ENCODE peak calls at places on chromosome X, in six cellular contexts. X, F, Y, M, P and R are unnamed samples.
A peak's percentile ranks its signal among the peaks of the same experiment; 100 is the strongest.

GRCh38 chrX:148146121-148146520 is 165.0 kb downstream of the FMR1NB start:
- DNase-seq in P (no peak), M (no peak), X (no peak), F (no peak), Y (no peak), R (no peak)

GRCh38 chrX:48600226-48600625 is 2.9 kb downstream of the WDR13 start:
- DNase-seq in P (no peak), Y (no peak), F (no peak), X (no peak), M (no peak), R (no peak)

GRCh38 chrX:63428348-63428747 is 77.2 kb upstream of the SPIN4 start:
- DNase-seq in X (no peak), M (no peak), Y (no peak), F (no peak), P (no peak), R (no peak)

GRCh38 chrX:3549442-3549875 is 164.0 kb downstream of the PRKX start:
- DNase-seq in Y (no peak), M (no peak), X (no peak), F (no peak), P (no peak), R (no peak)

GRCh38 chrX:50081282-50081955 is 119.4 kb downstream of the AKAP4 start:
- DNase-seq in Y (peak; percentile 71), M (no peak), F (no peak), X (no peak), P (peak; percentile 29), R (no peak)

GRCh38 chrX:110346681-110347080 is 12.0 kb upstream of the RTL9 start:
- DNase-seq in F (no peak), X (no peak), M (no peak), P (no peak), Y (peak; percentile 63), R (no peak)

GRCh38 chrX:97284531-97284930 is 400.8 kb downstream of the RPA4 start:
- DNase-seq in M (no peak), Y (no peak), F (no peak), P (no peak), X (no peak), R (no peak)

GRCh38 chrX:20181563-20182329 is 40.1 kb upstream of the EIF1AX start:
- DNase-seq in F (no peak), M (no peak), X (no peak), P (peak; percentile 1), Y (no peak), R (no peak)

GRCh38 chrX:120522820-120523219 is 37.9 kb downstream of the CUL4B start:
- DNase-seq in Y (no peak), F (no peak), M (no peak), X (no peak), P (no peak), R (no peak)

GRCh38 chrX:2640436-2641150 is 50.5 kb upstream of the CD99 start:
- DNase-seq in F (no peak), P (no peak), Y (no peak), M (no peak), X (no peak), R (no peak)

GRCh38 chrX:9562851-9563250 is 98.0 kb downstream of the TBL1X start:
- DNase-seq in X (no peak), Y (no peak), M (no peak), P (no peak), F (no peak), R (no peak)

GRCh38 chrX:136266828-136267227 is 15.6 kb upstream of the MAP7D3 start:
- DNase-seq in X (no peak), M (no peak), Y (no peak), F (no peak), P (no peak), R (no peak)

GRCh38 chrX:150983526-150984163 is 510 bp downstream of the HMGB3 start:
- DNase-seq in P (no peak), X (no peak), M (peak; percentile 28), Y (no peak), F (no peak), R (no peak)

GRCh38 chrX:110733166-110733565 is 62.5 kb downstream of the CHRDL1 start:
- DNase-seq in Y (no peak), M (no peak), F (no peak), X (no peak), P (no peak), R (no peak)

GRCh38 chrX:38880460-38880859 is 79.2 kb downstream of the MID1IP1 start:
- DNase-seq in Y (no peak), P (no peak), F (no peak), M (peak; percentile 29), X (no peak), R (no peak)

GRCh38 chrX:31652651-31653050 is 580.8 kb upstream of the FTHL17 start:
- DNase-seq in F (no peak), X (no peak), M (no peak), Y (no peak), P (no peak), R (no peak)

GRCh38 chrX:20743054-20743453 is 476.3 kb upstream of the RPS6KA3 start:
- DNase-seq in Y (no peak), P (no peak), M (no peak), F (no peak), X (no peak), R (no peak)

GRCh38 chrX:41334866-41335589 is 1.1 kb downstream of the DDX3X start:
- DNase-seq in P (peak; percentile 63), X (no peak), F (peak; percentile 54), Y (peak; percentile 92), M (peak; percentile 68), R (peak; percentile 64)

GRCh38 chrX:25976683-25977310 is 161.3 kb upstream of the MAGEB18 start:
- DNase-seq in F (no peak), Y (peak; percentile 49), X (no peak), M (no peak), P (no peak), R (no peak)

GRCh38 chrX:52852110-52852872 is 15.6 kb downstream of the XAGE3 start:
- DNase-seq in F (no peak), P (no peak), Y (no peak), M (no peak), X (no peak), R (no peak)

GRCh38 chrX:139206914-139207313 is 323.6 kb upstream of the F9 start:
- DNase-seq in Y (no peak), X (no peak), P (no peak), M (no peak), F (no peak), R (no peak)

GRCh38 chrX:139202742-139203410 is 327.7 kb upstream of the F9 start:
- DNase-seq in P (no peak), X (no peak), Y (peak; percentile 61), F (no peak), M (no peak), R (no peak)

GRCh38 chrX:139203681-139204575 is 326.6 kb upstream of the F9 start:
- DNase-seq in M (no peak), F (peak; percentile 10), P (peak; percentile 9), X (no peak), Y (peak; percentile 70), R (peak; percentile 28)

GRCh38 chrX:139204576-139204902 is 326.0 kb upstream of the F9 start:
- DNase-seq in F (no peak), Y (peak; percentile 47), P (no peak), M (no peak), X (no peak), R (no peak)

DNA sequence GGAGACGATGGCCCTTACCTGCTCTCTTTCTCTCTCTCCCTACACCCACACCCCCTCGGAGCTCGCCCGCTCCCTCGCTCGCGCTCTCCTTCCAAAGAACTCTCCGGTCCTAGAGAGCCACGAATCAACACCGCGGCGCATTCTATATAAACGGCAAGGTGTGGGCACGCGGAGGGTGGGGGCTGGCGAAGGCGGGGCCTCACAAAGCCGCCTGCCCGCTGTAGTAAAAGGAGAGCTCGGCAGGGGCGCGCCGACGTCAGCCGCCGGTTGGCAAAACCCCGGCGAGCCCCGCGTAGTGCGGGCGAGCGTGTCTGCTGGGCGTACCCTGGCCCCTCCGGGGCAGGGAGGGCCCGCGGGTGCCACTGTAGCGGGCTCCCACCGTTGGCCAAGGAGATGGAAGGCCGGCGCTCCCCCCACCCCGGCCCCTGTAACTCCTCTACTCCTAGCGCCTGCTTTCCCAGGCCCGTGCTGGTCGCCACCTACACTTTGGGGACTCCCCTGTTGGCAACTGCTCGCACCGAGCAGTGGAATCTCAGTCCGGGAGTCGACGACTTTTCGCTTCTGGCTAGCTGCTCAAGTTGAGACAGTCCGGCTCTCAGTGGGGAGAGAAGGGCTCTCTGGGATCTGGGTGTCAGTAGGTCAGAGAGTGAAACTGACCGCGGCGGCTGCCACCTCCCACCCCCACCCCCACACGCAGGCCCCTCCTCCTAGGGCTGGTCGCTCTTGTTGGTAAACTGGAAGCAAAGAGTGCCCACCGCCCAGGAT is 325.5 kb upstream of the F9 start:
- DNase-seq in M (no peak), Y (peak; percentile 74), F (peak; percentile 6), X (no peak), P (peak; percentile 11), R (peak; percentile 20)
- TF ChIP-seq CTCF in M (no peak), Y (no peak), F (no peak), X (no peak), P (no peak), R (no peak)

GRCh38 chrX:131626681-131627296 is 82.9 kb downstream of the OR13H1 start:
- DNase-seq in M (no peak), P (no peak), F (no peak), Y (no peak), X (no peak), R (no peak)
- TF ChIP-seq CTCF in M (no peak), P (no peak), F (no peak), Y (no peak), X (no peak), R (no peak)

DNA sequence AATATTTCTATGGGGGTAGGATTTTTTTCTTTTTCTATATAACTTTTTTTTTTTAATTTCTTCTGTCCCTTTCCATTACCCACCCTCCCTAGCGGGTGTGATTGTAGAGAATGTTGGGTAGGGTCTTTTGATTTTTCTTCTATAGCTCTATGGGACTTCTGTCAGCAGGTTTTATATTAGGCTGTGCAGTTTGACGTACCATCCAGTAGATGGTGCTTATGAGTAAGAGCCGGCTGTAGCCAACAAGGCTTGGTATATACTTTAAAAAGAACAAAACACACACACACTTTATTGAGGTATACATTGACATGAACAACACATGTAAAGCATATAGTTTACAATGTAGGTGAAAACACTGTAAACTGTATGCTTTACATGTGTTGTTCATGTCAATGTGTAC is 247.9 kb upstream of the POF1B start:
- DNase-seq in F (no peak), Y (no peak), X (no peak), P (peak; percentile 1), M (peak; percentile 10), R (no peak)
- TF ChIP-seq CTCF in F (peak; percentile 38), Y (no peak), X (peak; percentile 51), P (peak; percentile 39), M (peak; percentile 74), R (peak; percentile 27)

DNA sequence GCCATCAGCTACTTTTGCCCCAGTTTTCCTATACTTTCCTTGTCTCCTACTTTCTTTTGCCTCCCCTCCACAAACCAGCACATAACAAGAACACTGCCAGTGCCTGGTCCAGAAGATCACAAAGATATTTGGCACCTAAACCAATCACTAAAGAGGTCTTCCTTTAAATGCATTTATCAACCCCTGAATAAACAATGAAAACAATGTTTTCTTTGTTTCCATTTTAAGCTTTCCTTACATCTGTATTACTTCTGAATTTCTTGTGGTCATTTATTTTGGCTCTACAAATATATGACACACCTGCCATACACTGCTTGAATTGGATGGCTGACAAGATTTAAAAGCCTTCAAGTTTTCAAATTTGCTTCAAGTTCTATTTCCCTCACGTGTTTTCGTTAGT is 43.9 kb downstream of the MBNL3 start:
- DNase-seq in X (no peak), F (no peak), M (no peak), P (no peak), Y (no peak), R (no peak)
- TF ChIP-seq CTCF in X (no peak), F (no peak), M (no peak), P (no peak), Y (no peak), R (no peak)